ENCODE peak calls at places on chromosomes 7 and 10, in six cellular contexts. One of them, this sample, is unnamed.

GRCh38 chr10:108465871-108466641 is 1301.5 kb upstream of the SORCS1 start:
- DNase-seq in spleen: peak; percentile 74
- DNase-seq in activated T-cell treated with anti-CD3 and anti-CD28 coated beads, Interleukin-2, amount 50 U/mL, for 72 hours: no peak
- DNase-seq in NCI-H2081: no peak
- DNase-seq in T follicular helper cell: no peak
- DNase-seq in LoVo: no peak
- DNase-seq in this sample: peak; percentile 3

GRCh38 chr7:2981103-2981480 is 62.6 kb downstream of the CARD11 start:
- DNase-seq in spleen: no peak
- DNase-seq in activated T-cell treated with anti-CD3 and anti-CD28 coated beads, Interleukin-2, amount 50 U/mL, for 72 hours: no peak
- DNase-seq in LoVo: no peak
- DNase-seq in NCI-H2081: no peak
- DNase-seq in T follicular helper cell: no peak
- DNase-seq in this sample: no peak

GRCh38 chr7:43643842-43644241 is 60.9 kb downstream of the STK17A start:
- DNase-seq in LoVo: no peak
- DNase-seq in NCI-H2081: no peak
- DNase-seq in T follicular helper cell: no peak
- DNase-seq in spleen: no peak
- DNase-seq in activated T-cell treated with anti-CD3 and anti-CD28 coated beads, Interleukin-2, amount 50 U/mL, for 72 hours: no peak
- DNase-seq in this sample: peak; percentile 54

GRCh38 chr7:135979674-135980660 is 2.8 kb upstream of the MTPN start:
- DNase-seq in NCI-H2081: no peak
- DNase-seq in T follicular helper cell: no peak
- DNase-seq in LoVo: peak; percentile 26
- DNase-seq in spleen: no peak
- DNase-seq in activated T-cell treated with anti-CD3 and anti-CD28 coated beads, Interleukin-2, amount 50 U/mL, for 72 hours: no peak
- DNase-seq in this sample: no peak

GRCh38 chr7:133973710-133974109 is 153.4 kb upstream of the LRGUK start:
- DNase-seq in NCI-H2081: no peak
- DNase-seq in LoVo: no peak
- DNase-seq in spleen: no peak
- DNase-seq in T follicular helper cell: no peak
- DNase-seq in activated T-cell treated with anti-CD3 and anti-CD28 coated beads, Interleukin-2, amount 50 U/mL, for 72 hours: no peak
- DNase-seq in this sample: no peak

GRCh38 chr10:73408061-73408460 is 5.8 kb downstream of the ANXA7 start:
- DNase-seq in NCI-H2081: no peak
- DNase-seq in LoVo: no peak
- DNase-seq in spleen: no peak
- DNase-seq in T follicular helper cell: no peak
- DNase-seq in activated T-cell treated with anti-CD3 and anti-CD28 coated beads, Interleukin-2, amount 50 U/mL, for 72 hours: no peak
- DNase-seq in this sample: no peak

GRCh38 chr7:157391036-157391710 is 54.4 kb downstream of the DNAJB6 start:
- DNase-seq in T follicular helper cell: no peak
- DNase-seq in LoVo: no peak
- DNase-seq in spleen: no peak
- DNase-seq in activated T-cell treated with anti-CD3 and anti-CD28 coated beads, Interleukin-2, amount 50 U/mL, for 72 hours: no peak
- DNase-seq in NCI-H2081: no peak
- DNase-seq in this sample: no peak

GRCh38 chr7:55887786-55888185 is 530 bp downstream of the ZNF713 start:
- DNase-seq in spleen: no peak
- DNase-seq in T follicular helper cell: no peak
- DNase-seq in NCI-H2081: peak; percentile 12
- DNase-seq in LoVo: peak; percentile 14
- DNase-seq in activated T-cell treated with anti-CD3 and anti-CD28 coated beads, Interleukin-2, amount 50 U/mL, for 72 hours: peak; percentile 15
- DNase-seq in this sample: no peak

GRCh38 chr7:16984346-16984745 is 102.6 kb upstream of the AGR3 start:
- DNase-seq in spleen: no peak
- DNase-seq in NCI-H2081: no peak
- DNase-seq in T follicular helper cell: no peak
- DNase-seq in LoVo: no peak
- DNase-seq in activated T-cell treated with anti-CD3 and anti-CD28 coated beads, Interleukin-2, amount 50 U/mL, for 72 hours: no peak
- DNase-seq in this sample: no peak

GRCh38 chr7:43077732-43078391 is 34.6 kb upstream of the HECW1 start:
- DNase-seq in T follicular helper cell: no peak
- DNase-seq in LoVo: no peak
- DNase-seq in spleen: peak; percentile 75
- DNase-seq in NCI-H2081: no peak
- DNase-seq in activated T-cell treated with anti-CD3 and anti-CD28 coated beads, Interleukin-2, amount 50 U/mL, for 72 hours: no peak
- DNase-seq in this sample: peak; percentile 3

GRCh38 chr10:131806646-131807317 is 94.0 kb upstream of the PPP2R2D start:
- DNase-seq in LoVo: no peak
- DNase-seq in spleen: no peak
- DNase-seq in NCI-H2081: no peak
- DNase-seq in T follicular helper cell: no peak
- DNase-seq in activated T-cell treated with anti-CD3 and anti-CD28 coated beads, Interleukin-2, amount 50 U/mL, for 72 hours: no peak
- DNase-seq in this sample: no peak